ENCODE peak calls at places on chromosome 13, in nine cellular contexts. B is endodermal cell; F is psoas muscle; Q is CD8-positive, alpha-beta T cell; R is B cell; L is GM13976; H is GM10248; X is cardiac fibroblast; M is tibial nerve. V is an unnamed sample.

GRCh38 chr13:43116242-43116641 is 92.9 kb downstream of the DNAJC15 start:
- DNase-seq in L (no peak), B (no peak), X (no peak), F (no peak), R (no peak), Q (no peak), M (no peak), H (no peak), V (no peak)

GRCh38 chr13:27005556-27005955 is 166.1 kb downstream of the USP12 start:
- DNase-seq in R (no peak), Q (no peak), M (no peak), F (no peak), L (no peak), X (peak; percentile 35), B (peak; percentile 63), H (no peak), V (no peak)

GRCh38 chr13:76798037-76798436 is 88.2 kb downstream of the KCTD12 start:
- DNase-seq in F (no peak), H (no peak), L (no peak), B (no peak), X (no peak), R (peak; percentile 1), Q (no peak), M (no peak), V (no peak)

GRCh38 chr13:113991676-113992179 is 17.9 kb upstream of the C13orf46 start:
- DNase-seq in M (no peak), H (no peak), Q (no peak), B (no peak), F (no peak), X (no peak), L (no peak), R (no peak), V (no peak)

GRCh38 chr13:43567608-43568007 is 219.2 kb downstream of the ENOX1 start:
- DNase-seq in Q (no peak), H (no peak), L (no peak), B (no peak), R (no peak), M (no peak), X (no peak), F (no peak), V (no peak)

GRCh38 chr13:31477961-31478360 is 261.4 kb upstream of the RXFP2 start:
- DNase-seq in H (no peak), B (no peak), R (no peak), F (no peak), L (no peak), M (no peak), X (peak; percentile 38), Q (no peak), V (no peak)

GRCh38 chr13:31742102-31742695 is 2.9 kb downstream of the RXFP2 start:
- DNase-seq in R (peak; percentile 67), M (peak; percentile 49), L (peak; percentile 55), H (peak; percentile 54), B (peak; percentile 89), Q (peak; percentile 62), F (peak; percentile 34), X (peak; percentile 84), V (peak; percentile 79)

GRCh38 chr13:76822691-76823267 is 63.4 kb downstream of the KCTD12 start:
- DNase-seq in F (no peak), R (no peak), X (peak; percentile 78), L (peak; percentile 30), Q (no peak), M (no peak), H (peak; percentile 34), B (no peak), V (no peak)

DNA sequence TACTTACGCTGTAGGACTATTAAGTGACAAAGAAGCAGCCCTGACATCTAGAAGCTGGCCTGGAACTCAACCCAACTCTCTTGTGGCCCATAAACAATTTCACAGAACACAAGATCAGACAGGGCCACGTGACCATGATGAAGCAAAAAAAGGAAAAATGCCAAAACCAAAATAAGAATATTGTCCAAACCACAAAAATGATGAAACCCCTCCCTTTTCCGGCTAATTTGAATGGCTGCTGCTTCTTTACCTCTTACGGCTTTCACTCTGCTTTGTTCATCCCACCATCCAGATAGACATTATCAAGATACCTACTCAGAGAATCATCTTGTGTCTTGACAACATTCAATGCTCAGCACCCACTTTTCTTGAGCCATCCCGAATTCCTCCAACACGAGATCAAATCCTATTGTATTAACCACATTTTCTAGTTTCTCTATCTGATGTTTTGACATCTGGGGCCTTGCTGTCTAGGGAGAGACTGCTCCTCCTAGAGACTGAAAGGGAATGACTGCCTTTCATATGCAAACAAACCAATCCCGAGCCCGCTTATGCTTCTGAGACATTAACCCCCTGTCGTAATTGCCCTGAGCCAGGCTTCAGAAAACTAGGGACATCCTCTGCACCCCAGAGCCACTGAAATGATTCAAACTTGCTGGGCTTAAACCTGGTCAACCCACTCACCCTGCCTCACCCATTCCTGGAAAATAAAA is 186.3 kb downstream of the TDRD3 start:
- DNase-seq in Q (no peak), M (peak; percentile 22), B (peak; percentile 63), X (peak; percentile 78), R (no peak), L (no peak), F (no peak), H (no peak), V (no peak)
- TF ChIP-seq CTCF in Q (no peak), M (no peak), B (peak; percentile 49), X (peak; percentile 39), R (no peak), L (no peak), F (no peak), H (no peak), V (no peak)

GRCh38 chr13:20684535-20684934 is 19.0 kb upstream of the IL17D start:
- DNase-seq in L (no peak), X (no peak), R (no peak), H (no peak), B (no peak), Q (no peak), F (no peak), M (no peak), V (no peak)

GRCh38 chr13:20686167-20686566 is 17.3 kb upstream of the IL17D start:
- DNase-seq in L (no peak), X (no peak), F (no peak), M (no peak), R (no peak), Q (no peak), H (no peak), B (no peak), V (no peak)

GRCh38 chr13:20686863-20687579 is 16.5 kb upstream of the IL17D start:
- DNase-seq in M (no peak), B (no peak), F (no peak), X (peak; percentile 40), R (no peak), H (no peak), Q (no peak), L (no peak), V (no peak)

GRCh38 chr13:20685042-20685441 is 18.5 kb upstream of the IL17D start:
- DNase-seq in B (no peak), X (no peak), H (no peak), R (no peak), M (no peak), F (no peak), Q (no peak), L (no peak), V (peak; percentile 18)

DNA sequence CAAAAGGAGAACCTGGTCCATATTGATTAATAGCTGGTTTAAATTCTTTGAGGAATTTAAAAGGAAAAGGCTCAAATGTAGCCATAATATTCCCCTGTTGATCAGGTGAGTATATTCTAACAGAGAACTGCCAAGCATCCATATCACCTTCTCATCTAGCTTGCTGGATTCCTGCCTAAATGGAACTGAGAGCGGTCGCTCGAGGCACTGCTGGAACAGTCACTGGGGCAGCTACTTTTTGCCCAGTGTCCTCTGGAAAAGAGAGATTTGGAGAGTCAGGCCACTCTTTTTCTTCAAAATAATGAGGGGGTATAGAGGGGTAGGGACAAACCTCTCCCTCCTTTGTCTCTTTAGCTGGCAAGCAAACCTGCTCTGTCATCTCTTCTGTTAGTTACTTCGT is 19.5 kb upstream of the IL17D start:
- DNase-seq in L (no peak), H (no peak), Q (no peak), R (no peak), M (no peak), B (no peak), F (no peak), X (no peak), V (no peak)
- TF ChIP-seq CTCF in L (no peak), H (no peak), Q (no peak), R (no peak), M (no peak), B (no peak), F (no peak), X (no peak), V (no peak)

GRCh38 chr13:84651288-84651687 is 769.0 kb upstream of the SLITRK1 start:
- DNase-seq in Q (no peak), H (no peak), L (no peak), X (peak; percentile 86), B (no peak), F (no peak), M (no peak), R (no peak), V (no peak)

GRCh38 chr13:84649853-84650252 is 767.6 kb upstream of the SLITRK1 start:
- DNase-seq in H (no peak), Q (no peak), L (no peak), B (no peak), F (no peak), R (no peak), M (no peak), X (peak; percentile 6), V (no peak)

GRCh38 chr13:84648069-84648640 is 765.9 kb upstream of the SLITRK1 start:
- DNase-seq in X (peak; percentile 8), Q (no peak), H (no peak), L (no peak), R (no peak), M (no peak), F (no peak), B (no peak), V (no peak)

GRCh38 chr13:84641491-84641890 is 759.2 kb upstream of the SLITRK1 start:
- DNase-seq in X (no peak), M (no peak), B (no peak), R (no peak), F (no peak), Q (no peak), L (no peak), H (no peak), V (no peak)

GRCh38 chr13:84645196-84646071 is 763.2 kb upstream of the SLITRK1 start:
- DNase-seq in M (no peak), R (no peak), H (no peak), B (no peak), F (no peak), L (no peak), X (peak; percentile 38), Q (no peak), V (no peak)
- TF ChIP-seq CTCF in M (no peak), R (no peak), H (no peak), B (no peak), F (no peak), L (no peak), X (no peak), Q (no peak), V (no peak)

GRCh38 chr13:81283062-81283461 is 942.1 kb upstream of the SPRY2 start:
- DNase-seq in H (no peak), R (no peak), F (no peak), X (no peak), L (no peak), Q (no peak), M (no peak), B (no peak), V (no peak)

DNA sequence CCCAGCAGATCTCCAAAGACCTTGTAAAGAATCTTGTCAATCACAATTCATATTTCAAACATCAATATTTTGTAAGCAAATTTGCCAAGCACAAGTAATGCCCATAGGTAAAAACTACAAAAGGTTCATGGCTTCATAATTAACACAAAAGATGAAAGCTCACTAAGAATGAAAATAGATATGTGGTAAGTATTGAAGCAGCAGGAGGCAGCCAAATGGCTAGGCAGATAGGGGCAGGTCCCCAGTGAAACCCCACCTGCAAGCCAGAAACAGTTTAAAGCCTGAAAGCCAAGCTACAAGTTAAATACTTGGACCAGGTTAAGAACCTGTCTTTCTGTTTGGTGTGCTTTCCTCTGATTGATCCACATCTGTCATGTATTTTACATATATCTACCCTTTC is 942.6 kb upstream of the SPRY2 start:
- DNase-seq in R (no peak), M (no peak), B (no peak), Q (no peak), F (no peak), X (no peak), L (no peak), H (no peak), V (no peak)
- TF ChIP-seq CTCF in R (no peak), M (no peak), B (no peak), Q (no peak), F (no peak), X (no peak), L (no peak), H (no peak), V (no peak)